ENCODE peak calls at places on chromosome 16, in five cellular contexts. One of them, this sample, is unnamed.

GRCh38 chr16:81106826-81107503 is 10.8 kb upstream of the GCSH start:
- DNase-seq in SK-N-SH: no peak
- DNase-seq in PC-3: no peak
- DNase-seq in fibroblast of lung: no peak
- DNase-seq in neural progenitor cell: no peak
- DNase-seq in this sample: peak; percentile 11

GRCh38 chr16:627458-628239 is 3.1 kb upstream of the WFIKKN1 start:
- DNase-seq in neural progenitor cell: no peak
- DNase-seq in fibroblast of lung: peak; percentile 54
- DNase-seq in PC-3: peak; percentile 46
- DNase-seq in SK-N-SH: no peak
- DNase-seq in this sample: peak; percentile 65

GRCh38 chr16:585351-585750 is 4.5 kb upstream of the RAB40C start:
- DNase-seq in neural progenitor cell: peak; percentile 56
- DNase-seq in PC-3: no peak
- DNase-seq in fibroblast of lung: no peak
- DNase-seq in SK-N-SH: peak; percentile 83
- DNase-seq in this sample: peak; percentile 88

GRCh38 chr16:46947900-46948547 is 25.4 kb downstream of the DNAJA2 start:
- DNase-seq in fibroblast of lung: peak; percentile 59
- DNase-seq in SK-N-SH: peak; percentile 65
- DNase-seq in neural progenitor cell: peak; percentile 56
- DNase-seq in PC-3: peak; percentile 53
- DNase-seq in this sample: peak; percentile 65

GRCh38 chr16:56744996-56745640 is 15.2 kb downstream of the NUP93 start:
- DNase-seq in neural progenitor cell: peak; percentile 34
- DNase-seq in PC-3: no peak
- DNase-seq in fibroblast of lung: no peak
- DNase-seq in SK-N-SH: no peak
- DNase-seq in this sample: no peak

GRCh38 chr16:63904182-63904581 is 1217.7 kb downstream of the CDH11 start:
- DNase-seq in fibroblast of lung: no peak
- DNase-seq in PC-3: no peak
- DNase-seq in SK-N-SH: no peak
- DNase-seq in neural progenitor cell: no peak
- DNase-seq in this sample: no peak

GRCh38 chr16:82192665-82193064 is 22.6 kb upstream of the MPHOSPH6 start:
- DNase-seq in neural progenitor cell: no peak
- DNase-seq in PC-3: peak; percentile 71
- DNase-seq in SK-N-SH: no peak
- DNase-seq in fibroblast of lung: peak; percentile 62
- DNase-seq in this sample: peak; percentile 55

GRCh38 chr16:31117384-31118222 is at the start of gene KAT8:
- DNase-seq in PC-3: peak; percentile 96
- DNase-seq in fibroblast of lung: peak; percentile 97
- DNase-seq in SK-N-SH: peak; percentile 98
- DNase-seq in neural progenitor cell: peak; percentile 100
- DNase-seq in this sample: peak; percentile 99

GRCh38 chr16:49352923-49353322 is 20.7 kb upstream of the C16orf78 start:
- DNase-seq in SK-N-SH: peak; percentile 46
- DNase-seq in neural progenitor cell: peak; percentile 61
- DNase-seq in fibroblast of lung: no peak
- DNase-seq in PC-3: peak; percentile 4
- DNase-seq in this sample: no peak

GRCh38 chr16:28096974-28097373 is 33.5 kb upstream of the GSG1L start:
- DNase-seq in fibroblast of lung: no peak
- DNase-seq in PC-3: no peak
- DNase-seq in SK-N-SH: no peak
- DNase-seq in neural progenitor cell: no peak
- DNase-seq in this sample: peak; percentile 48

GRCh38 chr16:31276600-31276999 is 16.8 kb downstream of the ITGAM start:
- DNase-seq in SK-N-SH: no peak
- DNase-seq in neural progenitor cell: no peak
- DNase-seq in PC-3: no peak
- DNase-seq in fibroblast of lung: no peak
- DNase-seq in this sample: no peak

GRCh38 chr16:66367968-66368891 is 1.7 kb downstream of the CDH5 start:
- DNase-seq in neural progenitor cell: peak; percentile 44
- DNase-seq in SK-N-SH: no peak
- DNase-seq in fibroblast of lung: no peak
- DNase-seq in PC-3: no peak
- DNase-seq in this sample: no peak

DNA sequence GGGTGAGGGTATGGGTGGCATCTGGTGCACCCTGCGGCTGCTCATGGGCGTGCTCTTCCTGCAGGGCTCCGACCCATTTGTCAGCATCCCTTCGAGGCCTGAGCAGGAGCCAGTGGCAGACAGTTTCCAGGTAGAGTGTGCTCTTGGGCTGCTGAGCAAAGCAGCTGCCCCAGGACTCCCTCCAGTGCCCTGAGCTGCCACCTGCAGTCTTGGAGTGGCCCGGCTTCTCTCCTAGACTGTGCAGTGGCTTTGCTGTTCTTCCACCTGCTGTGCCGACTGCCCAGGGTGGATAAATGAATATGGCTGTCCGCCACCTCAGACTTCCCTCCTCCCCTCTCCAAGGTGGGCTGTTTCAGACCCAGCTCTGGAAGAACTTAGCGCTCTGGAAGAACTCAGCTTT is 10.8 kb upstream of the JPT2 start:
- DNase-seq in neural progenitor cell: no peak
- DNase-seq in PC-3: no peak
- DNase-seq in SK-N-SH: no peak
- DNase-seq in fibroblast of lung: no peak
- DNase-seq in this sample: peak; percentile 25
- H3K36me3 ChIP-seq in neural progenitor cell: no peaks in the 10 kb centered on the region
- H3K36me3 ChIP-seq in PC-3: peaks cover 8% of the 10 kb centered on the region
- H3K36me3 ChIP-seq in SK-N-SH: peaks cover 91% of the 10 kb centered on the region
- H3K36me3 ChIP-seq in fibroblast of lung: peaks cover 54% of the 10 kb centered on the region
- H3K36me3 ChIP-seq in this sample: peaks cover 87% of the 10 kb centered on the region

DNA sequence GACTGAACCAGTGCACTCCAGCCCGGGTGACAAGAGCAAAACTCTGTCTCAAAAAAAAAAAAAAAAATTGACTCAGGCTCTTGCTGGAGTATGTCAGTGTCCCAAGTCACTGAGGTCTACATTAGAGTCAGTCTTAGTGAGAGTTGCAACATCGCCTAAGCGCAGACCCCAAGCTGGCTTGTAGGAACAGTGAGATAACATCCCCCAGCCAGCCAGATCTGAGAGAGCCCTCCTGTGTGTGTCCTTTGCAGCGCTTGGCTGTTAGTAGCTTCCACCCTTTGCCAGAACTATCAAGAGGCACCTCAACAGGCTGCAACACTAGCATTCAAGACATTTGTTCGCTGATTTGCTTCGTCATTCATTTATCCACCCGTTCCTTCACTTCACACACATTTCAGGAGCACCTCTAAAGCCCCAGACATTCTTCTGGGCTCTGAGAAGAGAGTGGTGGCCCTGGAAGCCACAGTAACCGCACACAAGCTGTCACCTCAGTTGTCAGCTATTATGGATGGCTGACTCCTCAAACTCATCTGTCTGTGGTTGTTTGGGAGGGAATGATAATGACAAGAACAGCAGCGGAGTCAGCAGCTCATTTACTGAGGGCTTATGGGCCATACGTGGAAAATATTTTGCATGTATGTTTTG is 289.6 kb downstream of the WWOX start:
- DNase-seq in PC-3: no peak
- DNase-seq in fibroblast of lung: no peak
- DNase-seq in neural progenitor cell: no peak
- DNase-seq in SK-N-SH: no peak
- DNase-seq in this sample: no peak
- H3K27ac ChIP-seq in PC-3: no peak overlapping the region
- H3K27ac ChIP-seq in fibroblast of lung: no peak overlapping the region
- H3K27ac ChIP-seq in neural progenitor cell: no peak overlapping the region
- H3K27ac ChIP-seq in SK-N-SH: no peak overlapping the region
- H3K27ac ChIP-seq in this sample: no peak overlapping the region

DNA sequence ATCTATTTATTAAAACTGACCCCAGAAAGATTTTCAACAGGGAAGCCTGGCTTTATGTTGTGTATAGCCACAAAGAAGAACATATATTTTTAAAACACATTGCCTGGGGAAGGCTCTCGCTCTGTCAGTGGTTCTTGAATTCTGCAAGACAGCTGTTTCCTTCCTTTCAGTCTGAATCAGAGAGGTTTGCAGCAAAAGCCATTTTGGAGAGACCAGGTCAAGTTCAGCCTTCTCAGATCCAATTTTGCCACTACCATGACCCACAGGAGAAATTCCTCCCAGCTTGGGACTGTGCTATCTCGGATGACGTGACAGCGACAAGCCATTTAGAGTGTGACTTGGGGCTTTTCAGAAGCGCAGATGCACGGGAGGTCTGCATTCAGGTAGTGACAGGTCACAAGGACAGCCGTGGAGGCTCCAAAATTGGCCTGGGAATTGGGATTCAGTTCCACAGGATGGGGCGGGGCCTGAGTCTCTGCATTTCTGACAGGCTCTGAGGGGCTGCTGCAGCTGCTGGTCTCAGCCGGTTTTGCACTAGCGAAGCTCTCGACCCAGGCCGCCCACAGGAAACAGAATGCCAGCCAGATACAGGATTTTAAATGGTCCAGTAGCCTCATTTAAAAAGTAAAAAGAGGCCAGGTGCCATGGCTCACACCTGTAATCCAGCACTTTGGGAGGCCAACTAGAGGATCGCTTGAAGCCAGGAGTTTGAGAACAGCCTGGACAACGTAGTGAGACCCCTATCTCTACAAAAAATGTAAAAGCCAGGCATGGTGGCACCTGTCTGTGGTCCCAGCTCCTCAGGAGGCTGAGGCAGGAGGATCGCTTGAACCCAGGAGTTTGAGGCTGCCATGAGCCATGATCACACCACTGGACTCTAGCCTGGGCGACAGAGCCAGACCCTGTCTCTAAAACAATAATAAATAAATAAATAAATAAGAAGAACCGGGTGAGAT is 196.6 kb upstream of the CIBAR2 start:
- DNase-seq in SK-N-SH: no peak
- DNase-seq in PC-3: no peak
- DNase-seq in neural progenitor cell: no peak
- DNase-seq in fibroblast of lung: no peak
- DNase-seq in this sample: no peak
- H3K4me2 ChIP-seq in SK-N-SH: no peak overlapping the region
- H3K4me2 ChIP-seq in PC-3: no peak overlapping the region
- H3K4me2 ChIP-seq in neural progenitor cell: no peak overlapping the region
- H3K4me2 ChIP-seq in fibroblast of lung: no peak overlapping the region
- H3K4me2 ChIP-seq in this sample: no peak overlapping the region

DNA sequence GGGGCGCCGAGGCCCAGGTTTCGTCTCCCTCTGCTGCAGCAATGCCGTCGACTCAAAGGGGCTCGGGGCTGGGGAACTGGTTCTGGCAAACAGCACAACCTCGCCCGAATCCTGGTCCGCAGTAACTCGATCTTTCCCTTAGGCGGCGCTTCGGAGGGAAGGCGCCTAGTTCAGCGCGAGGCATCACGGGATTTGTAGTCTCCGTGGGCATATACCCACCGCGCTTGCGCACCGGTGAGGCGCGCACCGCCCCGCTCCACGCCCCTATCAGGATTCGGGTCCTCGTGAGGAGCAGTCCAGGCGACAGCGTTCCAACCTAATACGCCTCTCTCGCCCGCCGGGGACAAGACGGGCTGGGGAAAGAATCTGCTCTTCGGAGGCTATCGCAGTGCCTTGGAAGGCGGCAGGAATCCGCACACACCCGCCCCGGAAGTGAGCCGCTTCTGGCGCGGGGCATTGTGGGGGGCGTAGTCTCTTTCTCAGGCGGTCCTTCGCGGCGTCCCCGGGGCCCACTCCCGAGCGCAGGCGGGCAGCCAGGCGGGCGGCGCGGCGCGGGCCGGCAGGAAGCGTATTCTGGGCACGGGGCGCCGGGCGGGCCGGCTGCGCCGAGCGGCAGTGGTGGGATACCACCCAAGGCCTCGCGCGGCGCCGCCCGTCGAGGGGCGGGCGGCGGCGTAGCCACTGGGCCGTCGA is at the start of gene THAP11:
- DNase-seq in neural progenitor cell: peak; percentile 98
- DNase-seq in SK-N-SH: peak; percentile 94
- DNase-seq in PC-3: peak; percentile 94
- DNase-seq in fibroblast of lung: peak; percentile 94
- DNase-seq in this sample: peak; percentile 99
- H3K36me3 ChIP-seq in neural progenitor cell: no peaks in the 10 kb centered on the region
- H3K36me3 ChIP-seq in SK-N-SH: peaks cover 5% of the 10 kb centered on the region
- H3K36me3 ChIP-seq in PC-3: no peaks in the 10 kb centered on the region
- H3K36me3 ChIP-seq in fibroblast of lung: no peaks in the 10 kb centered on the region
- H3K36me3 ChIP-seq in this sample: no peaks in the 10 kb centered on the region

DNA sequence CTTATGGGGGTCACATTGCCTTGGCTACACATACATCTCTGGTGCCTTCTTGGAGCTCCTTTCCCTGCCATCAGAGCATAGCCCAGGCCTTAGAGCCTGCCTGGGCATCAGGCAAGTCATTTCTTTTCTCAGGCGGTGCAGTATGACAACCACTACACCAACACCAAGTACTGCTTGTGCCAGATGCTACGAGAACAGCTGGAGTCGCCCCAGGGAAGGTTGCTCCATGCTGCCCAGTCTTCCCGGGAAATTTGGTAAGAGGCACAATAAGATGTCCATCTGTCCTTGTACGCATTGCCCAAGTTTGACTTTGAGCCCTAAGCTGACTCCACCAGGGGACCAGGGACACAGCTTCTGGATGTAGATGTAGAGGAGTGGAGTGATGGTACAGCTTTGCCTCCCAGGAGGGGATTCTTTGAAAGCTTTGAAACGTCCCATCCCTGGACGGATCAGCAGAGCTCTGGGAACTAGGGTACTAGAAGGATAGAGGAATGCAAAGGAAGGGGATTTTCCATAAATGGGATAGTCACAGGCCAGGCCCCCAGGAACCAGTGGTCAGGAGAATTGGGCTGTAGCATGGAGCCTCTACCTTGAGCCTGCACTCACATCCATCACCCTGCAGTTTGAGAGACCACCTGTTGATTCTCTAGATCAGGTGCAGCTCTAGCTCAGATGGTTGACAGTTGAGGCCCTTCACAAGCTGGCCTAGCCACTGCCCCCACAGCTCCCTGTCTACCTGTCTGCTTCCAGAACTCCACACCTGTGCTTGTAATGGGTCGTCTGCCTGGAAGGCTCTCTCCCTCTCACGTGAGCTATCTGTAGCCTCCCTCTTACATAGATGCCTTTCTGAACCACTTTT is 11.0 kb upstream of the NFATC3 start:
- DNase-seq in neural progenitor cell: no peak
- DNase-seq in fibroblast of lung: no peak
- DNase-seq in SK-N-SH: no peak
- DNase-seq in PC-3: no peak
- DNase-seq in this sample: no peak
- H3K27ac ChIP-seq in neural progenitor cell: no peak overlapping the region
- H3K27ac ChIP-seq in fibroblast of lung: no peak overlapping the region
- H3K27ac ChIP-seq in SK-N-SH: no peak overlapping the region
- H3K27ac ChIP-seq in PC-3: no peak overlapping the region
- H3K27ac ChIP-seq in this sample: no peak overlapping the region

This sample was measured in osteoblast.